ENCODE peak calls at places on chromosomes 1 and 21, in seven cellular contexts. O is mesothelial cell of epicardium; Y is esophagus squamous epithelium; N is caudate nucleus; T is HuH-7.5; E is stimulated activated CD8-positive, alpha-beta memory T cell treated with anti-CD3 and anti-CD28 coated beads, Interleukin-4, amount 100 ng/mL, for 4 hours; U is NCI-H524 treated with DMSO at 0.1 percent for 48 hours. G is an unnamed sample.

GRCh38 chr1:86388228-86388627 is 7.9 kb downstream of the ODF2L start:
- DNase-seq in O (no peak), N (no peak), U (no peak), E (no peak), T (no peak), Y (no peak), G (no peak)

GRCh38 chr1:43854473-43854872 is 79.1 kb upstream of the ARTN start:
- DNase-seq in O (no peak), N (no peak), U (no peak), T (no peak), E (no peak), Y (no peak), G (no peak)

GRCh38 chr1:53051676-53052075 is 10.3 kb upstream of the PODN start:
- DNase-seq in T (no peak), O (no peak), Y (no peak), U (no peak), E (no peak), N (no peak), G (no peak)

GRCh38 chr1:151513626-151514101 is 2.5 kb downstream of the CGN start:
- DNase-seq in N (no peak), T (peak; percentile 63), O (peak; percentile 45), E (no peak), U (no peak), Y (no peak), G (peak; percentile 79)

GRCh38 chr1:81760487-81761097 is 40.1 kb upstream of the ADGRL2 start:
- DNase-seq in U (no peak), O (no peak), T (no peak), E (no peak), N (no peak), Y (no peak), G (peak; percentile 48)

GRCh38 chr1:47537268-47537667 is 99.4 kb downstream of the FOXD2 start:
- DNase-seq in U (no peak), Y (no peak), T (no peak), N (no peak), O (no peak), E (no peak), G (no peak)

GRCh38 chr1:228032041-228032440 is 25.2 kb downstream of the WNT3A start:
- DNase-seq in O (no peak), T (no peak), Y (no peak), E (no peak), U (no peak), N (no peak), G (no peak)

GRCh38 chr1:215766521-215766920 is 199.4 kb downstream of the KCTD3 start:
- DNase-seq in Y (no peak), N (no peak), U (no peak), O (no peak), E (no peak), T (no peak), G (no peak)

GRCh38 chr1:21539933-21540332 is 30.7 kb downstream of the ALPL start:
- DNase-seq in U (no peak), T (no peak), Y (no peak), N (no peak), E (no peak), O (no peak), G (peak; percentile 32)

GRCh38 chr1:221187174-221187573 is 307.9 kb downstream of the HLX start:
- DNase-seq in Y (no peak), N (no peak), U (no peak), T (no peak), E (no peak), O (no peak), G (peak; percentile 31)

GRCh38 chr1:117534995-117535467 is 70.8 kb upstream of the TENT5C start:
- DNase-seq in N (no peak), U (peak; percentile 25), Y (no peak), T (peak; percentile 12), E (no peak), O (no peak), G (peak; percentile 46)

GRCh38 chr21:26432410-26432809 is 140.7 kb downstream of the CYYR1 start:
- DNase-seq in U (no peak), O (no peak), E (no peak), N (no peak), Y (no peak), T (no peak), G (no peak)

GRCh38 chr1:209266590-209267172 is 316.8 kb upstream of the CAMK1G start:
- DNase-seq in U (no peak), T (no peak), E (no peak), O (no peak), Y (no peak), N (no peak), G (peak; percentile 36)

GRCh38 chr1:25573591-25573930 is 30.2 kb downstream of the LDLRAP1 start:
- DNase-seq in N (no peak), Y (no peak), U (no peak), O (no peak), T (peak; percentile 82), E (no peak), G (peak; percentile 69)

GRCh38 chr1:201348211-201348566 is 29.3 kb downstream of the TNNT2 start:
- DNase-seq in N (no peak), O (peak; percentile 70), Y (no peak), E (no peak), U (peak; percentile 2), T (peak; percentile 65), G (peak; percentile 47)

GRCh38 chr1:223142795-223143759 is at the start of gene TLR5:
- DNase-seq in T (peak; percentile 73), N (peak; percentile 37), U (no peak), O (peak; percentile 84), E (peak; percentile 79), Y (peak; percentile 47), G (no peak)